ENCODE peak calls at places on chromosomes 3 and 15, in seven cellular contexts. H is frontal cortex; Z is activated naive CD4-positive, alpha-beta T cell treated with anti-CD3 and anti-CD28 coated beads for 36 hours; D is natural killer cell; S is fibroblast of lung; U is activated naive CD8-positive, alpha-beta T cell treated with anti-CD3 and anti-CD28 coated beads, Interleukin-2, amount 50 U/mL, for 24 hours; E is mesothelial cell of epicardium. Q is an unnamed sample.

GRCh38 chr3:98855811-98856400 is 45.6 kb downstream of the DCBLD2 start:
- DNase-seq in H (peak; percentile 30), Z (no peak), D (no peak), S (peak; percentile 97), U (no peak), E (no peak), Q (no peak)

GRCh38 chr3:24290596-24290995 is 204.1 kb downstream of the THRB start:
- DNase-seq in H (no peak), Z (no peak), D (no peak), S (no peak), U (no peak), E (no peak), Q (no peak)

GRCh38 chr15:34126522-34126921 is 24.6 kb downstream of the PGBD4 start:
- DNase-seq in H (no peak), Z (no peak), D (no peak), S (no peak), U (no peak), E (no peak), Q (no peak)

GRCh38 chr3:355622-356021 is 159.1 kb downstream of the CHL1 start:
- DNase-seq in H (no peak), Z (no peak), D (no peak), S (peak; percentile 72), U (no peak), E (no peak), Q (no peak)

GRCh38 chr3:128238100-128238459 is 84.8 kb downstream of the EEFSEC start:
- DNase-seq in H (no peak), Z (no peak), D (no peak), S (no peak), U (no peak), E (no peak), Q (no peak)

GRCh38 chr15:46354443-46354842 is 719.6 kb downstream of the SQOR start:
- DNase-seq in H (no peak), Z (no peak), D (no peak), S (no peak), U (no peak), E (no peak), Q (no peak)

GRCh38 chr3:16509721-16510619 is 3.5 kb downstream of the RFTN1 start:
- DNase-seq in H (no peak), Z (peak; percentile 49), D (no peak), S (no peak), U (peak; percentile 44), E (no peak), Q (no peak)

GRCh38 chr3:64443553-64444331 is 218.5 kb upstream of the PRICKLE2 start:
- DNase-seq in H (no peak), Z (no peak), D (no peak), S (peak; percentile 59), U (no peak), E (peak; percentile 47), Q (no peak)

GRCh38 chr3:175199961-175200360 is 340.8 kb downstream of the NAALADL2 start:
- DNase-seq in H (no peak), Z (no peak), D (no peak), S (peak; percentile 65), U (no peak), E (no peak), Q (no peak)

GRCh38 chr15:38612159-38612863 is 47.7 kb upstream of the RASGRP1 start:
- DNase-seq in H (no peak), Z (peak; percentile 54), D (no peak), S (no peak), U (peak; percentile 51), E (no peak), Q (no peak)

GRCh38 chr3:141273700-141274410 is 42.2 kb downstream of the PXYLP1 start:
- DNase-seq in H (no peak), Z (no peak), D (no peak), S (no peak), U (no peak), E (no peak), Q (no peak)

GRCh38 chr3:63969866-63970265 is 53.4 kb downstream of the PSMD6 start:
- DNase-seq in H (no peak), Z (no peak), D (no peak), S (no peak), U (no peak), E (no peak), Q (no peak)

Q was measured in progenitor cell of endocrine pancreas.